ENCODE peak calls at places on chromosomes 7 and 10, in four cellular contexts. H, E, C and G are unnamed samples.

GRCh38 chr10:7117177-7117799 is 293.5 kb downstream of the SFMBT2 start:
- DNase-seq in H (no peak), C (no peak), E (no peak), G (no peak)

GRCh38 chr7:47293884-47294568 is 287.9 kb downstream of the TNS3 start:
- DNase-seq in C (no peak), E (peak), H (peak), G (no peak)

GRCh38 chr10:78533776-78534175 is 500.1 kb downstream of the RPS24 start:
- DNase-seq in E (no peak), H (no peak), C (no peak), G (no peak)

GRCh38 chr7:158054611-158055010 is 533.0 kb downstream of the PTPRN2 start:
- DNase-seq in H (no peak), E (no peak), C (no peak), G (no peak)

GRCh38 chr10:126634915-126635314 is 35.6 kb downstream of the C10orf90 start:
- DNase-seq in E (no peak), H (peak), C (no peak), G (peak)

GRCh38 chr10:72069751-72070501 is 18.4 kb downstream of the SPOCK2 start:
- DNase-seq in H (no peak), E (no peak), C (peak), G (no peak)

GRCh38 chr10:86954681-86955500 is 2.5 kb downstream of the MMRN2 start:
- DNase-seq in C (no peak), E (no peak), H (no peak), G (no peak)

GRCh38 chr7:13189712-13190111 is 502.3 kb downstream of the ARL4A start:
- DNase-seq in E (no peak), C (no peak), H (no peak), G (no peak)

GRCh38 chr7:111113263-111114017 is 22.5 kb downstream of the LRRN3 start:
- DNase-seq in E (peak), C (no peak), H (peak), G (no peak)

GRCh38 chr7:155560982-155561686 is 14.8 kb upstream of the CNPY1 start:
- DNase-seq in H (no peak), E (no peak), C (no peak), G (no peak)

GRCh38 chr7:5755704-5756131 is 25.7 kb downstream of the RNF216 start:
- DNase-seq in E (peak), C (no peak), H (peak), G (no peak)

DNA sequence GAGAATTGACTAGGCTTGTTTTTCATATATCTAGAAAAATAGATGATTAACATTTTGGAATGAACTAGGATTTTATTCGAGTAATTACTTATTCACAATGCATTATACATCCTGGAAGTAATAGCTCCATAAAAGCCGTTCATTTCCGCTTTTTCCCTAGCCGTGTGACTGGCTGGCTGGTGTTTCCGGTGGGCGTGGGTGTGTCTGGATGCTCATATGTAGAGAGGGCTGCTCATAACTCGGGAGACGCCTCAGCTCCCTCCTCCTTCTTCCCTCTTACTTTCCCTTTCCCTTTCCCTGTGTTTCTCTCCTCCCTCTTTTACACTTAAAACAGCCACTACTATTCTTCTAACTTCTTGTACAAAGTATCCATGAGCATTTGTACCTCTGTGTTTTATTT is 187.7 kb upstream of the VSTM2A start:
- DNase-seq in H (no peak), C (no peak), E (no peak), G (no peak)
- H3K4me3 ChIP-seq in H (no peak), C (no peak), E (no peak), G (no peak)

GRCh38 chr7:3095046-3095445 is 51.4 kb upstream of the CARD11 start:
- DNase-seq in H (no peak), C (no peak), E (no peak), G (no peak)
- H3K4me3 ChIP-seq in H (no peak), C (no peak), E (no peak), G (no peak)

DNA sequence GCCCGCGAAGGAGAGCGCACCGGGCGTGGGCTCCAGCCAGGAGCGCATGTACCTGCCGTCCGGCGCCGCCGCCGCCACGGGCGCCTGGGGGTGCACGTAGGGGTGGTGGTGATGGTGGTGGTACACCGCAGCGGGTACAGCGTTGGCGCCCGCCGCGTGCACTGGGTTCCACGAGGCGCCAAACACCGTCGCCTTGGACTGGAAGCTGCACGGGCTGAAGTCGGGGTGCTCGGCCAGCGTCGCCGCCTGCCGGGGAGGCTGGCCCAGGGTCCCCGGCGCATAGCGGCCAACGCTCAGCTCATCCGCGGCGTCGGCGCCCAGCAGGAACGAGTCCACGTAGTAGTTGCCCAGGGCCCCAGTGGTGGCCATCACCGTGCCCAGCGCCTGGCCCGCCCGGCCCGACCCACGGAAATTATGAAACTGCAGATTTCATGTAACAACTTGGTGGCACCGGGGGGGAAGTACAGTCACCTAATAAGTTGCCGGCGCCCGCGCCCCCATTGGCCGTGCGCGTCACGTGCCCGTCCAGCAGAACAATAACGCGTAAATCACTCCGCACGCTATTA is at the start of gene HOXA9:
- DNase-seq in C (no peak), H (no peak), E (peak), G (no peak)
- H3K4me3 ChIP-seq in C (no peak), H (no peak), E (no peak), G (no peak)

GRCh38 chr10:114766470-114766869 is 55.1 kb upstream of the FHIP2A start:
- DNase-seq in C (no peak), E (peak), H (no peak), G (no peak)
- H3K4me3 ChIP-seq in C (peak), E (no peak), H (no peak), G (no peak)

GRCh38 chr7:19105546-19105945 is 11.9 kb downstream of the TWIST1 start:
- DNase-seq in H (no peak), E (no peak), C (no peak), G (no peak)

GRCh38 chr7:19108985-19109946 is 8.2 kb downstream of the TWIST1 start:
- DNase-seq in E (no peak), H (no peak), C (no peak), G (no peak)

GRCh38 chr7:19107392-19108147 is 9.9 kb downstream of the TWIST1 start:
- DNase-seq in E (peak), C (peak), H (peak), G (no peak)

GRCh38 chr7:19107142-19107391 is 10.4 kb downstream of the TWIST1 start:
- DNase-seq in C (peak), E (no peak), H (no peak), G (no peak)

DNA sequence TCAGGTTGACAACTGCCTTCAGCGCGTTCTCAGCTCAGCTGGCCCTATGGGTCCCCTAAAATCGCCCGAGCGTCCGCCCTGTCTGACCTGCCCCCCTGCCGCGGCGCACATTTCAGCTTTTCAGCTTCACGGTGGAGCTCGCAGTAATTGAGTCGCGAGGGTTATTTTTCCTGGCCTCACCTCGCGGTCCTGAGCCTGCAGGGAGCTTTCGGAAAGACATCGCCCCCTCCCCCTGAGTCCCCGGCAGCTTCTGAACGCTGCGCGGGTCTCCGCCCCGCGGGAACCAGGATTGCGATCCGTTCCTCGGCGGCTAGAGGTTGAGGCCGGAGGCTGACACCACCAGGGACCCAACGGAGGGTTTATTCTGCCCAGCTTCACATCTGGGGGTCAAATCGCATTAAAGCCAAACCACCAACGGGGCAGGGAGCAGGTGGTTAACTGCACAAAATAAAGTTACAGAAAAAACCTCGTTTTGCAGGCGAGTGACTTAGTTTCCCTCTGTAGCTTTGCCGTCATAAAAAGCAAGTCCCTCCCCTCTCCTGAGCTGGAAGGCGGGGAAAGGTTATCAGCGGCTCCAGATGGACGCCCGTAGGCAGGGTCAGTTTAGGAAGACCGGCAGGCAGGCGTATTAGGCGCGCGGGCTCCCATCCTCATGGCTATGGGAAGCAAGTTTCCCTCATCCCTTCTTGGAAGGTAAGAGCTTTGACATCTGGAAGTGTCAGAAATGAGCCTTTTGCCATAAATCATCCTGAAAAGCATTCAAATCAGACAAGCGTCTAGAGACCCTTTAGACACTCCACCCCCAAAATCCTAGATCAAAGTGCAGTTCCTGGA is 10.9 kb downstream of the TWIST1 start:
- DNase-seq in C (no peak), E (no peak), H (peak), G (no peak)
- H3K4me3 ChIP-seq in C (peak), E (peak), H (peak), G (no peak)

GRCh38 chr7:82481499-82482097 is 38.0 kb upstream of the CACNA2D1 start:
- DNase-seq in E (peak), H (peak), C (peak), G (no peak)

GRCh38 chr7:82472966-82473365 is 29.4 kb upstream of the CACNA2D1 start:
- DNase-seq in H (peak), C (no peak), E (no peak), G (no peak)

DNA sequence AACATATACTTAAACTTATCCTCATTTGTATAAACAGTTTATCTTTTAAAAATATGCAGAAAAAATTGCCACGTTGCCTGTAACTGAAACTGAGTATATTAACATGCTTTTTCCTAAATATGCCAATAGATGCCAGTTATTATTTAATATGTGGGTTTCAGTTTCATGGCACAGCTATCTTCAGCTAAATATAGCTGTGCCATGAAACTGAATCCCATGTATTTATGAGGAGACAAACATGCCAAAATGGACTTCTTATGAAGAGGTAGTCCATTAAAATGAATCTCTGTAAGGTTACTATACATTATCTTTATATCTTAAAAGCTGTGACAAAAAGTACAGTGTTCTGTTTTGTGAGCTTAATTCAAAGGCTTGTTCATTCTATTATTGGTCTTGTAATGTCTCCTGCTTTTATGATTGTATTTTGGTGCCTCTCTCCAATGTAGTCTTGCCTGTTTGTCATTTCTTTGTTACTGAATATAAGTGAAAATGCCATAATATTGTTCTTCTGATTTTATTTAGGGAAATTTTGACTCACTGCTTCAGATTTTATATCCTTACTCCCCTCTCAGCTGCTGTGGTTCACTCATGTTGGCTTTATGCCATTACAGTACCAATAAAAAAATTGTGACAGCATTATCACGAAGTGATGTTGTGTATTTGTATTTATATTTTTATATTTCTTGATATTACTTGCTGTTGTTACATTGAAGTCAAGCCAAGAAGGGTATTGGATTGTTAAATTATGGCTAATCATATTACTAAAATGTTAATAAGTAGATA is 34.3 kb upstream of the CACNA2D1 start:
- DNase-seq in E (no peak), C (no peak), H (no peak), G (no peak)
- H3K4me3 ChIP-seq in E (no peak), C (no peak), H (no peak), G (no peak)

GRCh38 chr10:129233351-129234148 is 233.5 kb upstream of the MGMT start:
- DNase-seq in H (no peak), E (no peak), C (peak), G (no peak)
- H3K4me3 ChIP-seq in H (no peak), E (no peak), C (peak), G (no peak)

GRCh38 chr7:106260136-106260561 is 24.6 kb downstream of the NAMPT start:
- DNase-seq in E (no peak), C (peak), H (no peak), G (no peak)
- H3K4me3 ChIP-seq in E (no peak), C (no peak), H (no peak), G (no peak)

DNA sequence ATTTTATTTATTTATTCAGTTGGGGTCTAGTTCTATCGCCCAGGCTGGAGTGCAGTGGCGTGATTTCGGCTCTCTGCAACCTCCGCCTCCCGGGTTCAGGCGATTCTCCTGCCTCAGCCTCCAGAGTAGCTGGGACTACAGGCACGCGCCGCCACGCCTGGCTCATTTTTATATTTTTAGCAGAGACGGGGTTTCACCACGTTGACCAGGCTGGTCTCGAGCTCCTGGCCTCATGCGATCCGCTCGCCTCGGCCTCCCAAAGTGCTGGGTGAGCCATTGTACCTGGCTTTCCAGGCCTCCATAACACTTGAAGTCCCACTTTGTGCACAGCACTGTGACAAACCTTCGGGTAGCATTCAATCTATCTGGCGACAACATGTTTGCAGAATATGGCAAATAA is 1.0 kb upstream of the DCLRE1C start:
- DNase-seq in C (no peak), H (no peak), E (no peak), G (no peak)
- H3K4me3 ChIP-seq in C (peak), H (no peak), E (peak), G (no peak)

GRCh38 chr10:8365935-8366911 is 311.7 kb downstream of the GATA3 start:
- DNase-seq in E (peak), C (peak), H (peak), G (no peak)

GRCh38 chr10:8375137-8375536 is 320.6 kb downstream of the GATA3 start:
- DNase-seq in C (no peak), H (no peak), E (no peak), G (no peak)

GRCh38 chr10:8374334-8374733 is 319.8 kb downstream of the GATA3 start:
- DNase-seq in C (no peak), E (no peak), H (no peak), G (no peak)

GRCh38 chr10:8369666-8370065 is 315.2 kb downstream of the GATA3 start:
- DNase-seq in H (peak), C (no peak), E (no peak), G (no peak)
- H3K4me3 ChIP-seq in H (no peak), C (no peak), E (no peak), G (no peak)